ENCODE peak calls at places on chromosomes 3 and 15, in five cellular contexts. E is transverse colon, U is adipocyte, D is ELF-1, Z is fibroblast of lung. K is an unnamed sample.

GRCh38 chr3:109275702-109276293 is 40.5 kb downstream of the DPPA2 start:
- DNase-seq in Z (peak; percentile 43), U (peak; percentile 72), D (peak; percentile 82), E (peak; percentile 14), K (peak; percentile 1)

GRCh38 chr3:133663569-133664313 is 2.0 kb upstream of the TOPBP1 start:
- DNase-seq in D (peak; percentile 57), Z (peak; percentile 47), E (no peak), U (peak; percentile 76), K (no peak)

GRCh38 chr3:13002398-13003124 is 70.7 kb downstream of the IQSEC1 start:
- DNase-seq in E (peak; percentile 4), Z (peak; percentile 79), U (no peak), D (no peak), K (no peak)

GRCh38 chr3:50617096-50617791 is at the start of gene MAPKAPK3:
- DNase-seq in E (peak; percentile 66), U (peak; percentile 53), D (peak; percentile 68), Z (no peak), K (no peak)

GRCh38 chr3:58585005-58585786 is 8.0 kb upstream of the FAM107A start:
- DNase-seq in E (peak; percentile 81), U (peak; percentile 91), D (peak; percentile 87), Z (peak; percentile 62), K (no peak)

GRCh38 chr15:34790121-34790520 is 5.2 kb downstream of the ACTC1 start:
- DNase-seq in U (no peak), E (no peak), Z (no peak), D (no peak), K (no peak)

GRCh38 chr3:192831111-192831644 is 86.5 kb downstream of the MB21D2 start:
- DNase-seq in U (peak; percentile 76), Z (peak; percentile 98), D (no peak), E (no peak), K (no peak)

GRCh38 chr3:139020868-139021234 is at the start of gene PRR23B:
- DNase-seq in U (no peak), E (no peak), D (no peak), Z (no peak), K (no peak)

GRCh38 chr15:71781179-71781964 is 29.0 kb upstream of the NR2E3 start:
- DNase-seq in D (no peak), E (no peak), Z (peak; percentile 69), U (peak; percentile 37), K (no peak)

GRCh38 chr3:169387751-169388696 is 275.5 kb downstream of the MECOM start:
- DNase-seq in Z (no peak), E (peak; percentile 69), D (peak; percentile 10), U (peak; percentile 15), K (no peak)

GRCh38 chr3:81087607-81088006 is 673.8 kb downstream of the GBE1 start:
- DNase-seq in E (no peak), Z (no peak), U (no peak), D (no peak), K (no peak)

GRCh38 chr3:64705946-64706345 is 18.1 kb upstream of the ADAMTS9 start:
- DNase-seq in U (no peak), D (no peak), Z (no peak), E (no peak), K (no peak)

GRCh38 chr3:127702151-127702578 is 29.4 kb downstream of the ABTB1 start:
- DNase-seq in E (no peak), U (peak; percentile 29), Z (no peak), D (no peak), K (peak; percentile 42)

GRCh38 chr3:71447803-71448202 is 135.7 kb downstream of the FOXP1 start:
- DNase-seq in U (no peak), Z (peak; percentile 62), D (no peak), E (no peak), K (no peak)

GRCh38 chr3:73291541-73291940 is 230.1 kb downstream of the EBLN2 start:
- DNase-seq in D (no peak), E (no peak), U (no peak), Z (no peak), K (no peak)

GRCh38 chr3:60954049-60954448 is 297.2 kb downstream of the FHIT start:
- DNase-seq in U (no peak), E (no peak), D (no peak), Z (peak; percentile 34), K (no peak)

GRCh38 chr3:56923546-56924224 is 121.9 kb upstream of the ARHGEF3 start:
- DNase-seq in Z (peak; percentile 41), D (no peak), U (peak; percentile 20), E (peak; percentile 64), K (no peak)

GRCh38 chr3:61808526-61808925 is 247.2 kb downstream of the PTPRG start:
- DNase-seq in Z (peak; percentile 31), U (no peak), E (no peak), D (no peak), K (no peak)

GRCh38 chr15:90860942-90861675 is 7.3 kb upstream of the FURIN start:
- DNase-seq in E (no peak), Z (peak; percentile 81), U (no peak), D (no peak), K (no peak)

GRCh38 chr3:128192131-128192530 is 38.9 kb downstream of the EEFSEC start:
- DNase-seq in E (no peak), Z (no peak), D (no peak), U (no peak), K (no peak)

GRCh38 chr3:12618426-12618825 is 45.5 kb downstream of the RAF1 start:
- DNase-seq in U (no peak), E (no peak), Z (no peak), D (no peak), K (no peak)

GRCh38 chr15:66016199-66016598 is 146.9 kb downstream of the RAB11A start:
- DNase-seq in U (no peak), E (no peak), Z (no peak), D (no peak), K (no peak)

GRCh38 chr3:27508421-27508820 is 24.2 kb upstream of the SLC4A7 start:
- DNase-seq in E (no peak), U (no peak), Z (no peak), D (no peak), K (no peak)

GRCh38 chr3:32200490-32200889 is 38.0 kb upstream of the CMTM8 start:
- DNase-seq in E (no peak), U (no peak), Z (peak; percentile 32), D (no peak), K (no peak)

GRCh38 chr3:186965141-186965879 is 35.0 kb downstream of the ST6GAL1 start:
- DNase-seq in E (no peak), U (no peak), D (no peak), Z (peak; percentile 32), K (no peak)

GRCh38 chr15:40238481-40238926 is 359 bp upstream of the PAK6 start:
- DNase-seq in D (peak; percentile 32), U (no peak), E (no peak), Z (no peak), K (no peak)

GRCh38 chr3:61669676-61670299 is 108.4 kb downstream of the PTPRG start:
- DNase-seq in D (peak; percentile 34), Z (peak; percentile 33), E (peak; percentile 50), U (no peak), K (no peak)

GRCh38 chr3:21694506-21694905 is 56.5 kb downstream of the ZNF385D start:
- DNase-seq in D (no peak), U (no peak), Z (no peak), E (no peak), K (no peak)

GRCh38 chr3:139689122-139689521 is 11.3 kb upstream of the NMNAT3 start:
- DNase-seq in U (no peak), D (peak; percentile 46), Z (no peak), E (no peak), K (no peak)

GRCh38 chr15:34795267-34796081 is at the start of gene ACTC1:
- DNase-seq in E (no peak), Z (peak; percentile 67), D (peak; percentile 79), U (peak; percentile 86), K (no peak)

GRCh38 chr3:127735767-127736693 is 63.3 kb downstream of the ABTB1 start:
- DNase-seq in E (peak; percentile 41), Z (peak; percentile 82), D (no peak), U (peak; percentile 79), K (peak; percentile 44)

GRCh38 chr3:38644662-38645053 is 4.8 kb downstream of the SCN5A start:
- DNase-seq in U (no peak), E (no peak), D (no peak), Z (no peak), K (no peak)

GRCh38 chr3:52055537-52056351 is 627 bp downstream of the DUSP7 start:
- DNase-seq in D (peak; percentile 67), E (peak; percentile 36), U (peak; percentile 71), Z (peak; percentile 57), K (no peak)

GRCh38 chr15:59522988-59523461 is 85.0 kb downstream of the FAM81A start:
- DNase-seq in U (no peak), D (no peak), E (no peak), Z (no peak), K (no peak)

GRCh38 chr15:82585072-82585471 is 44.8 kb upstream of the RPS17 start:
- DNase-seq in D (peak; percentile 10), Z (peak; percentile 26), E (no peak), U (peak; percentile 85), K (no peak)

GRCh38 chr3:169694117-169694516 is 30.6 kb upstream of the MECOM start:
- DNase-seq in E (no peak), D (peak; percentile 12), U (no peak), Z (peak; percentile 23), K (no peak)

GRCh38 chr15:80825361-80826030 is 46.3 kb downstream of the CEMIP start:
- DNase-seq in D (peak; percentile 70), E (no peak), Z (peak; percentile 90), U (peak; percentile 56), K (peak; percentile 69)